ENCODE peak calls at places on chromosomes 2 and 18, in five cellular contexts. X is K562, Z is HepG2, H is A549, R is GM12878. V is an unnamed sample.

GRCh38 chr2:100785621-100786296 is 34.2 kb upstream of the NPAS2 start:
- ATAC-seq in H (peak), Z (no peak), X (no peak), R (no peak), V (no peak)

GRCh38 chr2:206225435-206226232 is 48.8 kb upstream of the ZDBF2 start:
- ATAC-seq in Z (no peak), R (peak), X (no peak), H (no peak), V (no peak)

GRCh38 chr2:234138836-234139235 is 88.3 kb downstream of the SPP2 start:
- ATAC-seq in H (no peak), Z (no peak), X (no peak), R (no peak), V (no peak)

GRCh38 chr2:71743995-71744675 is 290.8 kb downstream of the DYSF start:
- ATAC-seq in X (no peak), Z (no peak), H (peak), R (no peak), V (no peak)

GRCh38 chr2:89850881-89851582 is 1159.6 kb downstream of the RPIA start:
- ATAC-seq in X (no peak), H (no peak), Z (no peak), R (no peak), V (no peak)

GRCh38 chr2:102424754-102425153 is 1.8 kb downstream of the IL18RAP start:
- ATAC-seq in H (no peak), X (no peak), Z (no peak), R (peak), V (no peak)

GRCh38 chr2:88199912-88200682 is 30.0 kb downstream of the THNSL2 start:
- ATAC-seq in R (peak), Z (peak), X (peak), H (no peak), V (no peak)

GRCh38 chr18:61657066-61657732 is 235.6 kb downstream of the RNF152 start:
- ATAC-seq in X (no peak), R (no peak), H (no peak), Z (no peak), V (no peak)

GRCh38 chr2:197998702-197999101 is 194.3 kb downstream of the PLCL1 start:
- ATAC-seq in X (no peak), Z (no peak), H (no peak), R (no peak), V (no peak)

GRCh38 chr18:3044931-3045698 is 32.2 kb upstream of the LPIN2 start:
- ATAC-seq in Z (peak), R (no peak), X (peak), H (peak), V (no peak)

GRCh38 chr2:41943176-41943575 is 104.6 kb upstream of the PKDCC start:
- ATAC-seq in X (no peak), R (no peak), H (no peak), Z (no peak), V (peak)

GRCh38 chr2:147330925-147331324 is 513.9 kb upstream of the ACVR2A start:
- ATAC-seq in Z (no peak), R (no peak), X (no peak), H (no peak), V (no peak)

GRCh38 chr2:104734937-104735586 is 118.9 kb upstream of the POU3F3 start:
- ATAC-seq in H (no peak), R (no peak), Z (no peak), X (no peak), V (no peak)

GRCh38 chr2:64976276-64976675 is 12.9 kb upstream of the SLC1A4 start:
- ATAC-seq in X (peak), H (no peak), R (no peak), Z (no peak), V (no peak)

GRCh38 chr2:88600038-88600465 is 27.2 kb downstream of the EIF2AK3 start:
- ATAC-seq in X (peak), R (peak), Z (peak), H (peak), V (peak)

GRCh38 chr2:40230717-40231300 is 221.1 kb downstream of the SLC8A1 start:
- ATAC-seq in X (no peak), H (no peak), R (no peak), Z (no peak), V (no peak)

GRCh38 chr18:8614875-8615274 is 5.6 kb downstream of the RAB12 start:
- ATAC-seq in H (peak), R (no peak), X (peak), Z (no peak), V (no peak)

GRCh38 chr2:63875758-63876710 is 34.3 kb downstream of the UGP2 start:
- ATAC-seq in R (no peak), X (no peak), H (no peak), Z (no peak), V (peak)

GRCh38 chr2:26720322-26721166 is 28.0 kb downstream of the KCNK3 start:
- ATAC-seq in R (peak), Z (peak), X (no peak), H (peak), V (peak)

GRCh38 chr2:241734467-241735208 is at the start of gene D2HGDH:
- ATAC-seq in H (peak), Z (peak), X (peak), R (peak), V (peak)
- TF ChIP-seq EP300 in H (no peak), Z (no peak), X (no peak), R (no peak), V (no peak)

DNA sequence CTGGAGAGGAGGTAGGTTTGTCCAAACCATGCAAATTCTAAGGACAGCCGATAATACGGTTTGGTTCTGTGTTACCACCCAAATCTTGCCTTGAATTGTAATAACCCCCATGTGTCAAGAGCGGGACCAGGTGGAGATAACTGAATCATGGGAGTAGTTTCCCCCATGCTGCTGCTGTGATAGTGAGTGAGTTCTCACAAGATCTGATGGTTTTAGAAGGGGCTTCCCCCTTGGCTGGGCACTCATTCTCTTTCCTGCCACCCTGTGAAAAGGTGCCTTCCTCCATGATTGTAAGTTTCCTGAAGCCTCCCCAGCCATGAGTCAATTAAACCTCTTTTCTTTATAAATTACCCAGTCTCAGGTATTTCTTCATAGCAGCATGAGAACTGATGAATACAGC is 295.2 kb downstream of the NBAS start:
- ATAC-seq in Z (no peak), H (no peak), X (no peak), R (no peak), V (no peak)
- H3K4me3 ChIP-seq in Z (no peak), H (no peak), X (no peak), R (no peak), V (no peak)

DNA sequence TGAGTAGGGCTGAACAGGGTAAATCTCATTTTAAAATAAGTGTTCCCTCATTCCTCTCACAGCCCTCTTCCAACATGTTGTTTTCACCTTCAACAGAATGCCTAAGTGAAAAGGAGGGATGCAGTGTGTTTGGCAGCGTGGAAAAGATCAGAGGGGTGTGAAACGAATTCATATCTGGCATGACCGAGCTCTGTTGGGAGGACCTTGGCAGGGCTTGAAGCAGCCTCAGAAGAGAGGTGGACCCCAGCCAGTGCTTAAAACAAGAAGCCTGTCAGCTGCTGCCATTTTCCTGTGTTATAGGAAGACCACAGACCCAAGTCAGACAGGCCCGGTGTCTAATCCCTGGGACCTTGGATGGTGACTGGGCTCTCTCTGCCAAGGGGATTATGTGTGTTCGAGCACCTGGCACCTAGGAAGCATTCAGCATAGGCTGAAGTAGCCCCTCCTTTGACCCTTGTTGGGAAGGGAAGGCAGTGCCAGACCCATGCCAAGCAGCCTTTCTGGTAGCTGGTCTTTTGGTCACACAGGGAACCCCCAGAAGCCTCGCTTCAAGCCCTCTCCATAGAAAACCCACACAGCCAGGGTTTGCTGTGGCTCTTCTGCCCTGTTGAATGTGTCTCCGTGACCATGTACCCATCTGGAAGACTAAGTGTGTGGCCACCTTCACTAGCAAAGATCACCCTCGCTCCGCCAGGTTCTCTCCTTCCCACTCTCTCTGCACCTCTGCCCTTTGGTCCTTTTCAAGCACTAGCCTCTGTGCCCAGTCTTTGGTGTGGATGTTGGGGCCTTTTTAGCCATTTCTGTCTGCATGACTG is 87.5 kb upstream of the ST3GAL5 start:
- ATAC-seq in H (no peak), Z (no peak), R (no peak), X (no peak), V (no peak)
- TF ChIP-seq EP300 in H (no peak), Z (no peak), R (no peak), X (no peak), V (no peak)

DNA sequence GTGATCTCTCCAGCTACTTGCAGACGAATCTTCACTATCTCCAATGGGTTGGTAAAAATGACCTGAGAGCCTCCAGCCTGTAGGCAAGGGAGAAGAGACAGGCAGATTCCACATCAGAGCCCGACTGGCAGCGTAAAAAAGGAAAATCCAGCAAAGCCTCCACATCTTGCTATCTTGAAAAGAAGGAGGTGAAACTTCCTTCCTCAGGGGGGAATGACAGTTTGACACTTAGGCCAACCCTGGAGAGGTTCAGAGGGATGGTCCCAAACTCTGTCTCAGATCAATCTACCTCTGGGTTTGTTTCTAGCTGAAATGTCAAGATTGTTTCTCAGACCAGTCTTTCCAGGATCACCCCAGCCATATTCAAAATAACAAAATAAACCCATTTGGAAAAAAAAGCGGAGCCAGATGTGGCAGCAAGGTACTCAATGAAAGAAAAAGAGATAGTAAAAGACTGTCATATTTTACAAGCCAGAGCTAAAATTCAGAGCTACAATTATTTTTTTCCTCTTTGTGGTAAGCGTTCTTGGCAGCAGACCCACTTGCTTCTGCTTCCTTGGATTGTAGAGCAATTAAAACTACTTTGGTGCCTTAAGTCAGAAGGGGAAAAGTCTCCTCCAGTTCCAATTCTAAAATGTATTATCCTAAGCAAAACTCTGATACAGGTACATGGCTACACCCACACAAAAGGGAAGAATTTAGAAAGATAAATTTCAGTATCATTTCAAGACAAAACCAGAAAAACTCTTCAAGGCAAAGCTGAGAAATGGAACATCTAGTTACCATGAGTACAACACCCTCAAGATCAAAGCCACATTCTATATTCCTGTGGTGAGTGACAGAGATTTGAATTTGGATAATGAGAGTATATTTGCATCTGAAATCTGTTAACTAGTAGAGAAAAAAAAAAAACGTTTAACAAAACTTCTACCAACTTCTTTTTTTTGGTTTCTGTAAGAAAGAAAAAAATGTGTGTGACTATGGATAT is 100.1 kb downstream of the SLC25A12 start:
- ATAC-seq in X (no peak), Z (no peak), R (no peak), H (no peak), V (no peak)
- H3K4me3 ChIP-seq in X (no peak), Z (no peak), R (no peak), H (no peak), V (no peak)

GRCh38 chr2:80149991-80150390 is 154.6 kb downstream of the LRRTM1 start:
- ATAC-seq in Z (no peak), R (no peak), X (no peak), H (no peak), V (no peak)

GRCh38 chr2:80145499-80145898 is 159.1 kb downstream of the LRRTM1 start:
- ATAC-seq in Z (no peak), H (no peak), X (no peak), R (no peak), V (no peak)

GRCh38 chr2:80148906-80149305 is 155.6 kb downstream of the LRRTM1 start:
- ATAC-seq in H (no peak), X (no peak), Z (no peak), R (no peak), V (no peak)

GRCh38 chr2:80151248-80151647 is 153.3 kb downstream of the LRRTM1 start:
- ATAC-seq in R (no peak), X (no peak), Z (no peak), H (no peak), V (no peak)

DNA sequence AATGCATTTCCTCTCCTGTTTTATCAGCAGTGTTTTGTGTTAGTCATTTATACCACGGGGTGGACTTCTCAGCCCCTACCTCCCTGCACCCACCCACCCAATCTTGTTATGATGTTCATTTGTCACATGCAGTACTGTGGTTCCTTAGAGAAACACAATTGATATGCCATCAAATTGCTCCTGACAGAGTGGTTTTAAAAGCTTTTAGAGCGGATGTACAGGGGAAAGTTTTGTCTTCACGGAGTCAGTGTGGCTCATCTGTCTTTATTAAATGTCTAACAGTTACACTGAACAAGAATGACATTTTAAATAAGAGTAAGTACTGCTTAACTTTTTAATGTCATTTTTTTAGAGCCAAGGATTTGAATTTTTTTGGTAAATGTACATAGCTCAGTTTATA is 156.9 kb downstream of the LRRTM1 start:
- ATAC-seq in H (no peak), R (no peak), Z (no peak), X (no peak), V (no peak)
- TF ChIP-seq EP300 in H (no peak), R (no peak), Z (no peak), X (no peak), V (no peak)

DNA sequence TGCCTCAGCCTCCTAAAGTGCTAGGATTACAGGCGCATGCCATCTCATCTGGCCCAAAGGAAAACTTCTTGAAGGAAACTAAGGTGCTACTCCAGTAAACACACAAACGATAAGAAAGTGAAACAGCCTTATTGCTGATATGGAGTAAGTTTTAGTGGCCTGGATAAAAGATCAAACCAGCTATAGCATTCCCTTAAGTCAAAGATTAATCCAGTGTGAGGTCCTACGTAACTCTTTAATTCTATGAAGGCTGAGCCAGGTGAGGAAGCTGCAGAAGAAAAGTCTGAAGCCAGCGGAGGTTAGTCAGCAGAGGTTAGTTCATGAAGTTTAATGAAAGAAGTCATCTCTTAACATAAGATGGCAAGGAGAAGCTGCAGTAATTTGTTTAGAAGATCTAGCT is 40.8 kb upstream of the POTEE start:
- ATAC-seq in H (no peak), Z (no peak), X (no peak), R (no peak), V (no peak)
- H3K4me3 ChIP-seq in H (no peak), Z (no peak), X (no peak), R (no peak), V (no peak)

GRCh38 chr2:96977631-96978195 is 8.7 kb downstream of the FAM178B start:
- ATAC-seq in Z (no peak), R (no peak), X (peak), H (peak), V (peak)
- TF ChIP-seq EP300 in Z (no peak), R (no peak), X (no peak), H (no peak), V (no peak)

GRCh38 chr2:96664366-96664765 is 21.8 kb downstream of the FER1L5 start:
- ATAC-seq in H (no peak), R (no peak), Z (no peak), X (no peak), V (no peak)

GRCh38 chr2:96663177-96663576 is 20.6 kb downstream of the FER1L5 start:
- ATAC-seq in R (no peak), Z (no peak), X (no peak), H (no peak), V (no peak)

GRCh38 chr2:96662360-96662759 is 19.8 kb downstream of the FER1L5 start:
- ATAC-seq in X (no peak), H (no peak), Z (no peak), R (no peak), V (no peak)

GRCh38 chr2:96663829-96664228 is 21.3 kb downstream of the FER1L5 start:
- ATAC-seq in R (no peak), H (no peak), X (no peak), Z (no peak), V (no peak)

DNA sequence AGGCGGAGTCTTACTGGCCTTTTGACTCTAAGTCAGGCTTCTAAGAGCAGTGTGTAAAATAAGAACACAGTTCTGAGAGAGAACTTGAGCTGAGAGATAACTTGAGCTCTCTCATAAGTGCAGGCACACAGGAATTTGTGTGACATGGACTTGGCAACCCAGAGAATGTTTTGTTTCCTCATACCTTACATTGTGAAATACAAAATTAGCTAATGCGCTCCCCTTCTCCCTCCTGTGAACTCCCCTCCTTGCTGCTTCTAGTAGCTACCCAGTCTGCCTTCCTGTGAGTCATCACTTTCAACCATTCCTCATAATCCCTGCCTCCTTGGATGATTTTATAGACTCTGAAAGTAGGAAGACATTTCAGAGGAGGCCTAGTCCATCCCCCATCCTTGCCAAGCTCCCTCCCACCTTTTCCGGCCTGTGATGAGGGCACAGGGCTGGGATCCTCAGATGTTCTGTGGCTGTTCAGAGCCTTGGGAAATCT is 22.6 kb downstream of the FER1L5 start:
- ATAC-seq in H (peak), X (no peak), Z (peak), R (no peak), V (peak)
- H3K4me3 ChIP-seq in H (no peak), X (no peak), Z (no peak), R (no peak), V (no peak)

GRCh38 chr18:7577706-7578105 is 10.6 kb downstream of the PTPRM start:
- ATAC-seq in R (no peak), H (peak), X (no peak), Z (peak), V (no peak)

GRCh38 chr18:7575465-7576026 is 8.4 kb downstream of the PTPRM start:
- ATAC-seq in R (no peak), Z (peak), H (peak), X (no peak), V (no peak)

GRCh38 chr18:7576685-7577084 is 9.6 kb downstream of the PTPRM start:
- ATAC-seq in H (no peak), X (no peak), Z (no peak), R (no peak), V (no peak)

GRCh38 chr18:7579176-7579922 is 12.2 kb downstream of the PTPRM start:
- ATAC-seq in X (no peak), Z (no peak), R (no peak), H (no peak), V (no peak)

GRCh38 chr18:7579923-7580542 is 12.9 kb downstream of the PTPRM start:
- ATAC-seq in H (no peak), X (no peak), R (no peak), Z (no peak), V (no peak)
- TF ChIP-seq EP300 in H (no peak), X (no peak), R (no peak), Z (no peak), V (no peak)

GRCh38 chr2:126887506-126887905 is 11.2 kb upstream of the TEX51 start:
- ATAC-seq in H (no peak), Z (no peak), X (no peak), R (no peak), V (no peak)

GRCh38 chr2:126884861-126885481 is 13.7 kb upstream of the TEX51 start:
- ATAC-seq in Z (no peak), H (no peak), X (no peak), R (no peak), V (no peak)

GRCh38 chr2:126886906-126887280 is 11.8 kb upstream of the TEX51 start:
- ATAC-seq in R (no peak), X (no peak), Z (no peak), H (no peak), V (no peak)

GRCh38 chr2:126886201-126886905 is 12.3 kb upstream of the TEX51 start:
- ATAC-seq in X (peak), Z (peak), R (peak), H (peak), V (peak)

GRCh38 chr2:126885701-126886121 is 13.0 kb upstream of the TEX51 start:
- ATAC-seq in Z (no peak), R (no peak), X (no peak), H (peak), V (peak)
- H3K4me3 ChIP-seq in Z (no peak), R (no peak), X (no peak), H (peak), V (peak)

V was measured in gastroesophageal sphincter.